ENCODE peak calls at places on chromosomes 1 and 21, in five cellular contexts. M is skeletal muscle cell; O is AG04449; L is body of pancreas; V is naive thymus-derived CD4-positive, alpha-beta T cell. W is an unnamed sample.

GRCh38 chr1:165481820-165482532 is 37.0 kb upstream of the RXRG start:
- DNase-seq in M (peak), O (peak), L (no peak), V (no peak), W (peak)

GRCh38 chr1:193489191-193489590 is 302.8 kb upstream of the B3GALT2 start:
- DNase-seq in M (no peak), O (no peak), L (no peak), V (no peak), W (no peak)

GRCh38 chr21:43734131-43734634 is 15.3 kb downstream of the PDXK start:
- DNase-seq in M (no peak), O (no peak), L (peak), V (no peak), W (no peak)

GRCh38 chr1:228803421-228803820 is 68.1 kb downstream of the RHOU start:
- DNase-seq in M (no peak), O (no peak), L (no peak), V (no peak), W (no peak)

GRCh38 chr1:15430787-15431570 is 7.3 kb upstream of the CTRC start:
- DNase-seq in M (no peak), O (no peak), L (peak), V (peak), W (no peak)

GRCh38 chr1:209839875-209840491 is 12.2 kb downstream of the UTP25 start:
- DNase-seq in M (peak), O (peak), L (no peak), V (no peak), W (peak)

GRCh38 chr1:109628540-109629321 is 9.1 kb downstream of the AMPD2 start:
- DNase-seq in M (no peak), O (no peak), L (no peak), V (no peak), W (peak)

GRCh38 chr1:109906160-109906838 is 4.3 kb upstream of the CSF1 start:
- DNase-seq in M (no peak), O (no peak), L (no peak), V (peak), W (no peak)

GRCh38 chr1:117166076-117166475 is 44.5 kb upstream of the TRIM45 start:
- DNase-seq in M (no peak), O (peak), L (no peak), V (no peak), W (no peak)

GRCh38 chr1:160961419-160961818 is 6.8 kb upstream of the ITLN2 start:
- DNase-seq in M (no peak), O (no peak), L (no peak), V (no peak), W (no peak)

GRCh38 chr21:44299458-44300261 is at the start of gene PFKL:
- DNase-seq in M (no peak), O (no peak), L (peak), V (peak), W (no peak)

GRCh38 chr1:60935599-60935990 is 146.8 kb upstream of the NFIA start:
- DNase-seq in M (no peak), O (no peak), L (no peak), V (no peak), W (no peak)

GRCh38 chr1:23555225-23555801 is 4.0 kb downstream of the ID3 start:
- DNase-seq in M (no peak), O (no peak), L (peak), V (no peak), W (no peak)

GRCh38 chr1:220426989-220427388 is 100.9 kb upstream of the MARK1 start:
- DNase-seq in M (peak), O (no peak), L (no peak), V (no peak), W (peak)

GRCh38 chr1:235329139-235329808 is 904 bp downstream of the GGPS1 start:
- DNase-seq in M (no peak), O (no peak), L (peak), V (no peak), W (peak)

GRCh38 chr1:205939690-205940330 is 3.4 kb downstream of the SLC26A9 start:
- DNase-seq in M (no peak), O (no peak), L (peak), V (no peak), W (no peak)

GRCh38 chr1:24277420-24278169 is 41.6 kb upstream of the GRHL3 start:
- DNase-seq in M (no peak), O (peak), L (no peak), V (no peak), W (no peak)

GRCh38 chr1:45488978-45489377 is 2.0 kb downstream of the TESK2 start:
- DNase-seq in M (no peak), O (no peak), L (no peak), V (no peak), W (no peak)

GRCh38 chr1:154912755-154913154 is 23.8 kb downstream of the PMVK start:
- DNase-seq in M (no peak), O (no peak), L (no peak), V (no peak), W (no peak)

GRCh38 chr1:201360486-201360885 is 17.0 kb downstream of the TNNT2 start:
- DNase-seq in M (no peak), O (no peak), L (no peak), V (no peak), W (no peak)

GRCh38 chr1:233343262-233343661 is 15.7 kb downstream of the MAP3K21 start:
- DNase-seq in M (no peak), O (no peak), L (peak), V (no peak), W (no peak)

GRCh38 chr1:3473381-3473844 is 18.9 kb downstream of the ARHGEF16 start:
- DNase-seq in M (peak), O (peak), L (no peak), V (no peak), W (no peak)

GRCh38 chr21:14753466-14754258 is 207.5 kb upstream of the SAMSN1 start:
- DNase-seq in M (no peak), O (no peak), L (peak), V (no peak), W (no peak)

GRCh38 chr1:6359568-6360496 is 33.7 kb downstream of the ACOT7 start:
- DNase-seq in M (no peak), O (no peak), L (peak), V (peak), W (peak)

GRCh38 chr21:42063578-42064521 is 7.3 kb upstream of the UMODL1 start:
- DNase-seq in M (no peak), O (no peak), L (peak), V (peak), W (no peak)

GRCh38 chr1:172402878-172403573 is 17.5 kb upstream of the C1orf105 start:
- DNase-seq in M (no peak), O (no peak), L (no peak), V (no peak), W (no peak)

GRCh38 chr1:34266127-34266951 is 89.6 kb downstream of the C1orf94 start:
- DNase-seq in M (no peak), O (no peak), L (no peak), V (no peak), W (no peak)

GRCh38 chr1:34057347-34057746 is 107.7 kb downstream of the CSMD2 start:
- DNase-seq in M (no peak), O (no peak), L (no peak), V (no peak), W (no peak)

DNA sequence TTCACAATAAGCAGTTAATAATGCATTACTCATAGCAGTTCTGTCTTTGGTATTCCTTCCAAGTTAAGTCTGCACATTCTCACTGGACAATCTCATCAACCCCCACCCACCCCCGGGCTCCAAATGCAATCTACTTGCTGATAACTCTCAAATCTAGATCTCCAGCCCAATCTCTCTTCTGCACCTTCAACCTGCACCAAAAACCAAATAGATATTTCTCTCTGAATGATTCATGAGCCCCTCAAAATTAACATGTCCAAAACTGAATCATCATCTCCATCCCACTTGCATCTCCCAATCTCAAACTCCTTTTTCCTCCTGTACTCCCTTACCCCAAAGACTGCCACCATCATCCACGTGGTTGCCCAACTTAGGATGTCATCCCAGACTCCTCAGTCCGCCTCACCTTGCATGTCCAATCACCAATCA is 2.7 kb downstream of the DOCK7 start:
- DNase-seq in M (no peak), O (no peak), L (no peak), V (no peak), W (no peak)
- H3K4me3 ChIP-seq in M (no peak), O (no peak), L (no peak), V (no peak), W (no peak)

DNA sequence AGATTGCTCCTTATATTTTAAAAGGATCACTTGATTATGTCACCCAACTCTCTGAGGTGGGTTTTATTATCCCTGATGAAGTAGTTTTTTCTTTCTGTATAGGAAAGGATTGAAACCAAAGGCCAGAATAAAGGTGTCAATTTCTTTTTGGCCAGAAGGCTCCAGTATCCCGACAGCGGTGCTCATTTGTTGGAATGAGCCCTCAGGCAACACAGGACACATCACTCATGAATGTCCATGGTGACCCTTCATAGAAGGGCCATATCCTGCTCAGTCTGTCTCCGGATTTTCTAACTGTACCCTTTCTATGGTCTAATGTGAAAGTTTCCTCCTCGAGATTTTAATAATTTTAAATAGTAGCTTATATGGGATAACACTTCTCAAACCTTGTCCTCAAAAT is 171.3 kb upstream of the USP24 start:
- DNase-seq in M (no peak), O (no peak), L (no peak), V (no peak), W (no peak)
- H3K4me3 ChIP-seq in M (no peak), O (no peak), L (no peak), V (no peak), W (no peak)

GRCh38 chr1:7852778-7853177 is at the start of gene UTS2:
- DNase-seq in M (no peak), O (no peak), L (no peak), V (no peak), W (no peak)
- H3K4me3 ChIP-seq in M (no peak), O (no peak), L (no peak), V (no peak), W (no peak)

GRCh38 chr1:44471911-44472439 is 66.9 kb downstream of the RNF220 start:
- DNase-seq in M (no peak), O (no peak), L (no peak), V (no peak), W (no peak)
- H3K4me3 ChIP-seq in M (no peak), O (no peak), L (no peak), V (no peak), W (no peak)

GRCh38 chr1:156894001-156894400 is 483 bp downstream of the PEAR1 start:
- DNase-seq in M (no peak), O (no peak), L (no peak), V (no peak), W (no peak)

GRCh38 chr1:156894711-156895407 is 1.3 kb downstream of the PEAR1 start:
- DNase-seq in M (no peak), O (no peak), L (no peak), V (no peak), W (no peak)

GRCh38 chr1:156892190-156893047 is 1.1 kb upstream of the PEAR1 start:
- DNase-seq in M (peak), O (no peak), L (peak), V (peak), W (no peak)

GRCh38 chr1:156895408-156895874 is 1.9 kb downstream of the PEAR1 start:
- DNase-seq in M (no peak), O (no peak), L (no peak), V (no peak), W (no peak)

GRCh38 chr1:156893048-156893953 is at the start of gene PEAR1:
- DNase-seq in M (no peak), O (no peak), L (no peak), V (peak), W (no peak)
- H3K4me3 ChIP-seq in M (peak), O (peak), L (no peak), V (peak), W (peak)

GRCh38 chr1:12078575-12078937 is 15.5 kb downstream of the TNFRSF8 start:
- DNase-seq in M (no peak), O (no peak), L (no peak), V (no peak), W (no peak)

GRCh38 chr1:12080773-12081556 is 17.9 kb downstream of the TNFRSF8 start:
- DNase-seq in M (no peak), O (no peak), L (no peak), V (no peak), W (no peak)

GRCh38 chr1:12078938-12079861 is 16.1 kb downstream of the TNFRSF8 start:
- DNase-seq in M (no peak), O (no peak), L (no peak), V (no peak), W (no peak)

GRCh38 chr1:12081648-12082396 is 18.7 kb downstream of the TNFRSF8 start:
- DNase-seq in M (no peak), O (no peak), L (no peak), V (no peak), W (no peak)

GRCh38 chr1:12080156-12080555 is 17.1 kb downstream of the TNFRSF8 start:
- DNase-seq in M (no peak), O (no peak), L (no peak), V (no peak), W (no peak)
- H3K4me3 ChIP-seq in M (no peak), O (no peak), L (no peak), V (no peak), W (no peak)

DNA sequence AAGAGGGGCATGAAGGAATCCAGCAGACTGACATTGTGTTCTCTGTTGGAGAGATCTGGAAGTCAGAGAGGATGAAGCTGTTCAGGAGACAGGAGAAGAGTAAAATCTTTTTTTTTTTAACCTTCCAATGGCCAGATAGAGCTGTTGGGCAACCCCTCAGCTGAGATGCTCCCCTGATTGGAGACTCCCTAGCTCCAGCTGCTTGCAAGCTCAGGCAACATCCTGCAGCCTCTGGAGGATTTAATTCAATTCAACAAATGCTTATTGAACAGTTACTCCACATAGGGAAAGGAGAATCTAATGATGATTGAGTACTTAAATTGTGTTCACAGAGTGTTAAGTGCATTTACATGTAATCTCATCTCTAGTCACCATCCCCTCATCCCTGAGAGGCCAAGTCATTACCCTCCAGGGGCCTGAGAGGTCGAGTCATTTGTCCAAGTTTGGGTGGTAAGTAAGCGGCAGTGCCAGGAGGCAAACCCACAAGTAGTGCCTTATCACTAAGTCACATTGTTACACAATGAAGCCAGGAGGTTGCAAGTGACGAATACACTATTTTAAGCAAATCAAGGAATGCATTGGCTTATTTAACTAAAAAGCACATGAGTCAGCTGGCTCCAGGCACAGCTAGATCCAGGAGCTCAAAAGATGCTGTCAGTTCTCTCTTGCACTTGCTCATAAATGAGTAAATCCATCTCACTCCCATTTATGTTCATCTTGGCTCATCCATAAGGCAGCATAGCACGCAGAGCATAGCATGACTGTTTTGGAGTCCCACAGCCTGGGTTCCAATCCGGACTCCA is 64.2 kb downstream of the OPTC start:
- DNase-seq in M (peak), O (peak), L (no peak), V (no peak), W (no peak)
- H3K4me3 ChIP-seq in M (no peak), O (peak), L (no peak), V (no peak), W (no peak)

DNA sequence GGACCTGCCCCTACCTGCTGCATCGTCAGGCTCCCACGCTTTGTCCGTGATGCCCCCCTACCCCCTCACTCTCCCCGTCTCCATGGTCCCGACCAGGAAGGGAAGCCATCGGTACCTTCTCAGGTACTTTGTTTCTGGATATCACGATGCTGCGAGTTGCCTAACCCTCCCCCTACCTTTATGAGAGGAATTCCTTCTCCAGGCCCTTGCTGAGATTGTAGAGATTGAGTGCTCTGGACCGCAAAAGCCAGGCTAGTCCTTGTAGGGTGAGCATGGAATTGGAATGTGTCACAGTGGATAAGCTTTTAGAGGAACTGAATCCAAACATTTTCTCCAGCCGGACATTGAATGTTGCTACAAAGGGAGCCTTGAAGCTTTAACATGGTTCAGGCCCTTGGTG is 8.9 kb downstream of the SPATA46 start:
- DNase-seq in M (no peak), O (no peak), L (no peak), V (no peak), W (no peak)
- H3K4me3 ChIP-seq in M (no peak), O (no peak), L (no peak), V (no peak), W (no peak)

GRCh38 chr21:37188825-37189224 is 78.3 kb downstream of the VPS26C start:
- DNase-seq in M (no peak), O (no peak), L (no peak), V (no peak), W (no peak)
- H3K4me3 ChIP-seq in M (no peak), O (no peak), L (no peak), V (no peak), W (no peak)

GRCh38 chr1:20729990-20730689 is 2.4 kb downstream of the SH2D5 start:
- DNase-seq in M (no peak), O (no peak), L (no peak), V (no peak), W (no peak)
- H3K4me3 ChIP-seq in M (no peak), O (no peak), L (no peak), V (no peak), W (peak)